ENCODE peak calls at places on chromosomes 5 and 9, in four cellular contexts. One of them, this sample, is unnamed.

GRCh38 chr5:42806004-42806700 is 5.5 kb downstream of the SELENOP start:
- DNase-seq in adrenal gland: no peak
- DNase-seq in breast epithelium: no peak
- DNase-seq in dorsolateral prefrontal cortex: no peak
- DNase-seq in this sample: no peak

GRCh38 chr5:53055359-53055758 is 54.2 kb downstream of the MOCS2 start:
- DNase-seq in adrenal gland: no peak
- DNase-seq in breast epithelium: no peak
- DNase-seq in dorsolateral prefrontal cortex: no peak
- DNase-seq in this sample: no peak

GRCh38 chr9:126166866-126167265 is 159.8 kb upstream of the MVB12B start:
- DNase-seq in adrenal gland: peak; percentile 18
- DNase-seq in breast epithelium: no peak
- DNase-seq in dorsolateral prefrontal cortex: no peak
- DNase-seq in this sample: peak; percentile 42

GRCh38 chr5:134240421-134240962 is 14.6 kb upstream of the PPP2CA start:
- DNase-seq in adrenal gland: peak; percentile 70
- DNase-seq in breast epithelium: no peak
- DNase-seq in dorsolateral prefrontal cortex: peak; percentile 63
- DNase-seq in this sample: no peak

GRCh38 chr5:132239776-132240175 is 12.1 kb upstream of the P4HA2 start:
- DNase-seq in adrenal gland: peak; percentile 18
- DNase-seq in breast epithelium: no peak
- DNase-seq in dorsolateral prefrontal cortex: no peak
- DNase-seq in this sample: peak; percentile 38

GRCh38 chr5:55855509-55855908 is 4.4 kb downstream of the IL31RA start:
- DNase-seq in adrenal gland: no peak
- DNase-seq in breast epithelium: no peak
- DNase-seq in dorsolateral prefrontal cortex: no peak
- DNase-seq in this sample: no peak

GRCh38 chr5:32339198-32339597 is 26.5 kb upstream of the MTMR12 start:
- DNase-seq in adrenal gland: no peak
- DNase-seq in breast epithelium: no peak
- DNase-seq in dorsolateral prefrontal cortex: no peak
- DNase-seq in this sample: no peak

GRCh38 chr5:58021476-58021875 is 438.4 kb downstream of the PLK2 start:
- DNase-seq in adrenal gland: no peak
- DNase-seq in breast epithelium: no peak
- DNase-seq in dorsolateral prefrontal cortex: no peak
- DNase-seq in this sample: no peak

GRCh38 chr9:134328341-134328840 is 2.1 kb downstream of the RXRA start:
- DNase-seq in adrenal gland: no peak
- DNase-seq in breast epithelium: no peak
- DNase-seq in dorsolateral prefrontal cortex: no peak
- DNase-seq in this sample: no peak

GRCh38 chr9:133351908-133352634 is 4.1 kb downstream of the RPL7A start:
- DNase-seq in adrenal gland: peak; percentile 76
- DNase-seq in breast epithelium: no peak
- DNase-seq in dorsolateral prefrontal cortex: no peak
- DNase-seq in this sample: no peak

GRCh38 chr5:139904566-139905400 is 109.2 kb downstream of the PSD2 start:
- DNase-seq in adrenal gland: no peak
- DNase-seq in breast epithelium: no peak
- DNase-seq in dorsolateral prefrontal cortex: no peak
- DNase-seq in this sample: no peak

GRCh38 chr5:150860422-150860821 is 14.1 kb downstream of the IRGM start:
- DNase-seq in adrenal gland: no peak
- DNase-seq in breast epithelium: no peak
- DNase-seq in dorsolateral prefrontal cortex: no peak
- DNase-seq in this sample: no peak

GRCh38 chr9:133839822-133840329 is 101.7 kb upstream of the SARDH start:
- DNase-seq in adrenal gland: no peak
- DNase-seq in breast epithelium: no peak
- DNase-seq in dorsolateral prefrontal cortex: no peak
- DNase-seq in this sample: no peak

GRCh38 chr5:113259034-113259433 is 175.8 kb downstream of the TSSK1B start:
- DNase-seq in adrenal gland: no peak
- DNase-seq in breast epithelium: no peak
- DNase-seq in dorsolateral prefrontal cortex: no peak
- DNase-seq in this sample: no peak

GRCh38 chr5:168366124-168366523 is 74.7 kb downstream of the WWC1 start:
- DNase-seq in adrenal gland: no peak
- DNase-seq in breast epithelium: no peak
- DNase-seq in dorsolateral prefrontal cortex: no peak
- DNase-seq in this sample: no peak

DNA sequence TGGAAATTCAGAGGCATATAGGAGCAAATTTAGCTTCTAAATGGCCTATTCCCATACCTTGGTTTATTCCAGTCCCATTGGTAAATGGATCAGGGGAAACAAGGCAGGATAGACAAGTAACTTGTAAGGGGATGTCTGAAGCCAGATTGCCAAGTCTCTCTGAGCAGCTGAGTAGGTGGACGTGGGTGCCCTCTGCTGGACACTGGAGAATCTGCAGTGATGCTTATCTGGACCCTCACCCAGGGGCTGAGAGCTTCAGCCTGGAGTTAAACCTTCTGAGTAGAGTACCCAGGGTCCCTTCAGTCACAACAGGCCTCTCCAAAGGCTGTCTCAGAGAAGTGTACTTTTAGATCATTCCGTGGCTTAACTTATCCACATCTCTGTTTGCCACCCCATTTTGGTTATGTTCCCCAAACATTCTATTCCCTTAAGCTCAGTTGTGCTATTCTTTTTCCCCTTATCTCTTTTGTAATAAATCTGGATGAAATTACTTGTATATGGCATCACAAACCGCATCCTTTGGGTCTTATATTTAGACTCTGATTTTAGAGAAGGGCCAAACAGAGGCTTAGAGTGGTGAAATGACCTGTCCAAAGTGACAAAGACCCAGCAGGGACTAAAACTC is 218.3 kb upstream of the GLRA1 start:
- DNase-seq in adrenal gland: peak; percentile 77
- DNase-seq in breast epithelium: no peak
- DNase-seq in dorsolateral prefrontal cortex: peak; percentile 54
- DNase-seq in this sample: peak; percentile 67
- H3K4me3 ChIP-seq in adrenal gland: no peak overlapping the region
- H3K4me3 ChIP-seq in breast epithelium: no peak overlapping the region
- H3K4me3 ChIP-seq in dorsolateral prefrontal cortex: no peak overlapping the region
- H3K4me3 ChIP-seq in this sample: no peak overlapping the region

GRCh38 chr5:10860645-10861455 is 99.8 kb upstream of the DAP start:
- DNase-seq in adrenal gland: no peak
- DNase-seq in breast epithelium: no peak
- DNase-seq in dorsolateral prefrontal cortex: no peak
- DNase-seq in this sample: no peak
- H3K27ac ChIP-seq in adrenal gland: no peak overlapping the region
- H3K27ac ChIP-seq in breast epithelium: no peak overlapping the region
- H3K27ac ChIP-seq in dorsolateral prefrontal cortex: no peak overlapping the region
- H3K27ac ChIP-seq in this sample: no peak overlapping the region

GRCh38 chr5:6727231-6727630 is 14.0 kb downstream of the TENT4A start:
- DNase-seq in adrenal gland: no peak
- DNase-seq in breast epithelium: no peak
- DNase-seq in dorsolateral prefrontal cortex: no peak
- DNase-seq in this sample: peak; percentile 34
- H3K4me3 ChIP-seq in adrenal gland: no peak overlapping the region
- H3K4me3 ChIP-seq in breast epithelium: no peak overlapping the region
- H3K4me3 ChIP-seq in dorsolateral prefrontal cortex: no peak overlapping the region
- H3K4me3 ChIP-seq in this sample: no peak overlapping the region

GRCh38 chr9:109100543-109101201 is 19.1 kb downstream of the TMEM245 start:
- DNase-seq in adrenal gland: no peak
- DNase-seq in breast epithelium: no peak
- DNase-seq in dorsolateral prefrontal cortex: no peak
- DNase-seq in this sample: no peak
- H3K27ac ChIP-seq in adrenal gland: no peak overlapping the region
- H3K27ac ChIP-seq in breast epithelium: peak overlapping the region; percentile 56
- H3K27ac ChIP-seq in dorsolateral prefrontal cortex: no peak overlapping the region
- H3K27ac ChIP-seq in this sample: no peak overlapping the region

GRCh38 chr9:72995131-72996024 is 42.5 kb upstream of the ALDH1A1 start:
- DNase-seq in adrenal gland: no peak
- DNase-seq in breast epithelium: no peak
- DNase-seq in dorsolateral prefrontal cortex: no peak
- DNase-seq in this sample: no peak

GRCh38 chr9:72996106-72996505 is 43.3 kb upstream of the ALDH1A1 start:
- DNase-seq in adrenal gland: no peak
- DNase-seq in breast epithelium: no peak
- DNase-seq in dorsolateral prefrontal cortex: no peak
- DNase-seq in this sample: no peak

GRCh38 chr9:72997387-72997995 is 44.6 kb upstream of the ALDH1A1 start:
- DNase-seq in adrenal gland: peak; percentile 53
- DNase-seq in breast epithelium: no peak
- DNase-seq in dorsolateral prefrontal cortex: no peak
- DNase-seq in this sample: no peak

GRCh38 chr9:72998363-72998762 is 45.5 kb upstream of the ALDH1A1 start:
- DNase-seq in adrenal gland: no peak
- DNase-seq in breast epithelium: no peak
- DNase-seq in dorsolateral prefrontal cortex: no peak
- DNase-seq in this sample: no peak

DNA sequence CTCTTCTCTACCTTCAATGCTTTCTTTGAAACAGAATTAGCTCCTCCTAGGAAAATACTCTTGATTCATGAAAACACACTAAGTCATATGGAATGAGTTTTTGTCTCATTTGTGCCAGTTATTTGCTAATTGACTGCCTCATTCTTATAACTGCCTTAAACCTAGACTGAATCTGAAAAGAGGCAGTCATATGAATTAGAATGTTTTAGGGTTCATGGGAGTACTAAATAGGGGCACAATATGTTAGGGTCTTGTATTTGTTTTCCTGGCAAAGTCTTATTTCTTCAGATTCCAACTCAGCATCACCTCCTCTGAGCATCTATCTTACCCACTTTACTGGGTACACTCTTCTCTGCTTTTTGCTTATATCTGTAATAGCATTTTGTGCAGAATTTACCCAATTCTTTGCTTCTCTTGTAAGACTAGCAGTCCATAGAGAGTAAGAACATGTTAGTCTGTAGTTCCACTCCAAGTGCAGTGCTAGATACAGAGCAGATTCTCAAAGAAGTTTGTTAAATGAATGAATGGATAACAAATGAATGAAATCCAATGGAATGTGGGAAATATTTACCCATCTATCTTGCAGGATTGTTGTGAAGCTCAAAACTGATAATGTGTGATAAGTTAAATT is 43.9 kb upstream of the ALDH1A1 start:
- DNase-seq in adrenal gland: no peak
- DNase-seq in breast epithelium: no peak
- DNase-seq in dorsolateral prefrontal cortex: no peak
- DNase-seq in this sample: no peak
- H3K4me3 ChIP-seq in adrenal gland: no peak overlapping the region
- H3K4me3 ChIP-seq in breast epithelium: no peak overlapping the region
- H3K4me3 ChIP-seq in dorsolateral prefrontal cortex: no peak overlapping the region
- H3K4me3 ChIP-seq in this sample: no peak overlapping the region

GRCh38 chr9:121841771-121842611 is 190.6 kb downstream of the DAB2IP start:
- DNase-seq in adrenal gland: peak; percentile 15
- DNase-seq in breast epithelium: no peak
- DNase-seq in dorsolateral prefrontal cortex: no peak
- DNase-seq in this sample: no peak
- H3K27ac ChIP-seq in adrenal gland: no peak overlapping the region
- H3K27ac ChIP-seq in breast epithelium: no peak overlapping the region
- H3K27ac ChIP-seq in dorsolateral prefrontal cortex: no peak overlapping the region
- H3K27ac ChIP-seq in this sample: no peak overlapping the region

GRCh38 chr9:127938298-127938690 is 640 bp upstream of the DPM2 start:
- DNase-seq in adrenal gland: peak; percentile 79
- DNase-seq in breast epithelium: no peak
- DNase-seq in dorsolateral prefrontal cortex: no peak
- DNase-seq in this sample: no peak
- H3K4me3 ChIP-seq in adrenal gland: no peak overlapping the region
- H3K4me3 ChIP-seq in breast epithelium: peak overlapping the region; percentile 89
- H3K4me3 ChIP-seq in dorsolateral prefrontal cortex: peak overlapping the region; percentile 84
- H3K4me3 ChIP-seq in this sample: peak overlapping the region; percentile 90

GRCh38 chr5:75235711-75236110 is 967 bp downstream of the ANKRD31 start:
- DNase-seq in adrenal gland: no peak
- DNase-seq in breast epithelium: no peak
- DNase-seq in dorsolateral prefrontal cortex: peak; percentile 9
- DNase-seq in this sample: no peak

GRCh38 chr5:75242067-75242466 is 5.4 kb upstream of the ANKRD31 start:
- DNase-seq in adrenal gland: no peak
- DNase-seq in breast epithelium: no peak
- DNase-seq in dorsolateral prefrontal cortex: no peak
- DNase-seq in this sample: no peak

GRCh38 chr5:75239681-75240080 is 3.0 kb upstream of the ANKRD31 start:
- DNase-seq in adrenal gland: no peak
- DNase-seq in breast epithelium: no peak
- DNase-seq in dorsolateral prefrontal cortex: no peak
- DNase-seq in this sample: no peak

GRCh38 chr5:75234251-75234650 is 2.4 kb downstream of the ANKRD31 start:
- DNase-seq in adrenal gland: no peak
- DNase-seq in breast epithelium: no peak
- DNase-seq in dorsolateral prefrontal cortex: no peak
- DNase-seq in this sample: no peak

DNA sequence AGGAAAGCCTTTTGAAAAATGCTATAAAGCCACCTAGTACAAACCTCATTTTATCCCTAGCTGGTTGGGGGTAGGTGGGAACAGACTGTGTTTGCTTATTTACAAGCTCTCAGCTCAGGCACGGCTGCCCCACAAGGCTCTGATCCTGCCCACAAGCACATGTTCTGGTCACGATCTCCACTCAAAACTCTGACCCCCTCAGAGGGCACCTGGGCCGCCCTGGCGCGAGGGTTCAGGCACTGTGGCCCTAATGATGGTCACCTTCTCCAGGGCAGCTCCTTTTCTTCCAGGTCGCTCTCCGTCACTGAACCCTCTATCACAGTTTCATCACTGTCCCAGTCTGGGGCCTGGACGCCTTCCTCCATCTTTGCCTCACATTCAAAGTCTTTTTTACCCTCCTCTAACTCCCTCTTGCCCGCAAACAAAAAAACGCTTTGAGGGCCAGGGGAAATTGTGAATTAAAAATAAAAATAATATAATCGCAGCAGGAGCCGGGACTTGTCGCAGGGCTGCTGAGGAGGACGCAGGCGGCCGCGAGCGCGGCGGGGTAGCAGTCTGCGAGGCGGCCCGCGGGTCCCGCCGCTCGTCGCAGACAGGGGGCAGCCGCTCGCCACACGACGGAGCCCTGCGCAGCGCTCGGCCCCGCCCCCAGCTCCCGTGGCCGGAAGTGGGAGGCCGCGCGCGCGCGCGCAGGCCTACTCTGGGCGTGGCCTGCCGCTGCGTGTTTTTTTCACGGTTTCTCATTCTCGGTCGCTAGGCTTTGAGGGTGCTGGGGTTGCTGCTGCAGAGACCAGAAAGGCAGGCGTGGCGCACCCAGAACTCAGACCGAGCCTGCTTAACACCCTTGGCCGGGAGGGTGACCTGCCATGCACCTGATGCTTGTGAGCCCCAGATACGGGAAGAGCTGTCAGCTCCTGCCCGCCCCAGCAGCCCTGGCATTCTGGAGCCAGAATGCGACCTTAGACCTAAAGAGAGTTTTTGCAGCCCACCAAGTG is at the start of gene ANKRD31:
- DNase-seq in adrenal gland: peak; percentile 90
- DNase-seq in breast epithelium: peak; percentile 77
- DNase-seq in dorsolateral prefrontal cortex: peak; percentile 86
- DNase-seq in this sample: peak; percentile 68
- H3K27ac ChIP-seq in adrenal gland: no peak within 1 kb of the TSS
- H3K27ac ChIP-seq in breast epithelium: peak within 1 kb of the TSS; percentile 74
- H3K27ac ChIP-seq in dorsolateral prefrontal cortex: peak within 1 kb of the TSS; percentile 86
- H3K27ac ChIP-seq in this sample: peak within 1 kb of the TSS; percentile 74

GRCh38 chr9:16705121-16705604 is 165.3 kb downstream of the BNC2 start:
- DNase-seq in adrenal gland: peak; percentile 89
- DNase-seq in breast epithelium: peak; percentile 57
- DNase-seq in dorsolateral prefrontal cortex: no peak
- DNase-seq in this sample: peak; percentile 86
- H3K4me3 ChIP-seq in adrenal gland: no peak overlapping the region
- H3K4me3 ChIP-seq in breast epithelium: peak overlapping the region; percentile 54
- H3K4me3 ChIP-seq in dorsolateral prefrontal cortex: no peak overlapping the region
- H3K4me3 ChIP-seq in this sample: peak overlapping the region; percentile 41